ENCODE peak calls at places on chromosome 3, in eight cellular contexts. One of them, this sample, is unnamed.

GRCh38 chr3:159253860-159254259 is 452.0 kb downstream of the MFSD1 start:
- DNase-seq in activated CD8-positive, alpha-beta memory T cell treated with anti-CD3 and anti-CD28 coated beads, Interleukin-2, amount 50 U/mL, for 4 hours: no peak
- DNase-seq in EL: no peak
- DNase-seq in NCI-H460: no peak
- DNase-seq in substantia nigra: no peak
- DNase-seq in uterus: no peak
- DNase-seq in GM10248: no peak
- DNase-seq in left lobe of liver: no peak
- DNase-seq in this sample: no peak

GRCh38 chr3:57059416-57059815 is 1.0 kb upstream of the SPATA12 start:
- DNase-seq in NCI-H460: no peak
- DNase-seq in substantia nigra: no peak
- DNase-seq in uterus: no peak
- DNase-seq in left lobe of liver: no peak
- DNase-seq in EL: peak
- DNase-seq in GM10248: no peak
- DNase-seq in activated CD8-positive, alpha-beta memory T cell treated with anti-CD3 and anti-CD28 coated beads, Interleukin-2, amount 50 U/mL, for 4 hours: no peak
- DNase-seq in this sample: no peak

GRCh38 chr3:4562595-4562994 is 69.4 kb downstream of the ITPR1 start:
- DNase-seq in activated CD8-positive, alpha-beta memory T cell treated with anti-CD3 and anti-CD28 coated beads, Interleukin-2, amount 50 U/mL, for 4 hours: no peak
- DNase-seq in GM10248: no peak
- DNase-seq in left lobe of liver: no peak
- DNase-seq in EL: no peak
- DNase-seq in substantia nigra: no peak
- DNase-seq in uterus: no peak
- DNase-seq in NCI-H460: no peak
- DNase-seq in this sample: no peak

GRCh38 chr3:23877324-23877980 is 39.3 kb downstream of the NKIRAS1 start:
- DNase-seq in activated CD8-positive, alpha-beta memory T cell treated with anti-CD3 and anti-CD28 coated beads, Interleukin-2, amount 50 U/mL, for 4 hours: no peak
- DNase-seq in substantia nigra: no peak
- DNase-seq in left lobe of liver: no peak
- DNase-seq in EL: peak
- DNase-seq in GM10248: no peak
- DNase-seq in uterus: peak
- DNase-seq in NCI-H460: peak
- DNase-seq in this sample: no peak

GRCh38 chr3:183541235-183541655 is 14.3 kb downstream of the KLHL6 start:
- DNase-seq in EL: no peak
- DNase-seq in activated CD8-positive, alpha-beta memory T cell treated with anti-CD3 and anti-CD28 coated beads, Interleukin-2, amount 50 U/mL, for 4 hours: no peak
- DNase-seq in GM10248: no peak
- DNase-seq in left lobe of liver: no peak
- DNase-seq in NCI-H460: no peak
- DNase-seq in substantia nigra: no peak
- DNase-seq in uterus: no peak
- DNase-seq in this sample: no peak

GRCh38 chr3:48634661-48635221 is 520 bp downstream of the SLC26A6 start:
- DNase-seq in GM10248: peak
- DNase-seq in NCI-H460: no peak
- DNase-seq in activated CD8-positive, alpha-beta memory T cell treated with anti-CD3 and anti-CD28 coated beads, Interleukin-2, amount 50 U/mL, for 4 hours: peak
- DNase-seq in uterus: peak
- DNase-seq in left lobe of liver: peak
- DNase-seq in EL: peak
- DNase-seq in substantia nigra: no peak
- DNase-seq in this sample: peak

GRCh38 chr3:52039846-52040245 is 16.5 kb downstream of the DUSP7 start:
- DNase-seq in EL: no peak
- DNase-seq in left lobe of liver: peak
- DNase-seq in substantia nigra: peak
- DNase-seq in activated CD8-positive, alpha-beta memory T cell treated with anti-CD3 and anti-CD28 coated beads, Interleukin-2, amount 50 U/mL, for 4 hours: no peak
- DNase-seq in uterus: no peak
- DNase-seq in GM10248: no peak
- DNase-seq in NCI-H460: peak
- DNase-seq in this sample: no peak

GRCh38 chr3:32399030-32399620 is 7.5 kb downstream of the CMTM7 start:
- DNase-seq in uterus: no peak
- DNase-seq in activated CD8-positive, alpha-beta memory T cell treated with anti-CD3 and anti-CD28 coated beads, Interleukin-2, amount 50 U/mL, for 4 hours: no peak
- DNase-seq in left lobe of liver: no peak
- DNase-seq in GM10248: peak
- DNase-seq in NCI-H460: peak
- DNase-seq in EL: peak
- DNase-seq in substantia nigra: no peak
- DNase-seq in this sample: no peak

GRCh38 chr3:47392933-47393332 is 12.1 kb downstream of the PTPN23 start:
- DNase-seq in substantia nigra: no peak
- DNase-seq in activated CD8-positive, alpha-beta memory T cell treated with anti-CD3 and anti-CD28 coated beads, Interleukin-2, amount 50 U/mL, for 4 hours: no peak
- DNase-seq in NCI-H460: no peak
- DNase-seq in EL: no peak
- DNase-seq in left lobe of liver: no peak
- DNase-seq in GM10248: no peak
- DNase-seq in uterus: no peak
- DNase-seq in this sample: no peak

GRCh38 chr3:162996368-162996767 is 1499.8 kb downstream of the OTOL1 start:
- DNase-seq in GM10248: no peak
- DNase-seq in uterus: no peak
- DNase-seq in EL: no peak
- DNase-seq in activated CD8-positive, alpha-beta memory T cell treated with anti-CD3 and anti-CD28 coated beads, Interleukin-2, amount 50 U/mL, for 4 hours: no peak
- DNase-seq in NCI-H460: no peak
- DNase-seq in substantia nigra: no peak
- DNase-seq in left lobe of liver: no peak
- DNase-seq in this sample: no peak

GRCh38 chr3:173396191-173397041 is 1.1 kb upstream of the NLGN1 start:
- DNase-seq in left lobe of liver: no peak
- DNase-seq in GM10248: peak
- DNase-seq in NCI-H460: no peak
- DNase-seq in EL: peak
- DNase-seq in uterus: no peak
- DNase-seq in substantia nigra: no peak
- DNase-seq in activated CD8-positive, alpha-beta memory T cell treated with anti-CD3 and anti-CD28 coated beads, Interleukin-2, amount 50 U/mL, for 4 hours: no peak
- DNase-seq in this sample: no peak

GRCh38 chr3:40287248-40287647 is 22.3 kb upstream of the EIF1B start:
- DNase-seq in NCI-H460: no peak
- DNase-seq in activated CD8-positive, alpha-beta memory T cell treated with anti-CD3 and anti-CD28 coated beads, Interleukin-2, amount 50 U/mL, for 4 hours: no peak
- DNase-seq in EL: no peak
- DNase-seq in uterus: no peak
- DNase-seq in substantia nigra: no peak
- DNase-seq in GM10248: no peak
- DNase-seq in left lobe of liver: no peak
- DNase-seq in this sample: no peak

GRCh38 chr3:49009391-49009790 is 2.2 kb downstream of the WDR6 start:
- DNase-seq in left lobe of liver: no peak
- DNase-seq in substantia nigra: no peak
- DNase-seq in uterus: no peak
- DNase-seq in activated CD8-positive, alpha-beta memory T cell treated with anti-CD3 and anti-CD28 coated beads, Interleukin-2, amount 50 U/mL, for 4 hours: no peak
- DNase-seq in NCI-H460: no peak
- DNase-seq in GM10248: no peak
- DNase-seq in EL: no peak
- DNase-seq in this sample: no peak

GRCh38 chr3:184540777-184541681 is 20.6 kb upstream of the EPHB3 start:
- DNase-seq in substantia nigra: no peak
- DNase-seq in NCI-H460: peak
- DNase-seq in activated CD8-positive, alpha-beta memory T cell treated with anti-CD3 and anti-CD28 coated beads, Interleukin-2, amount 50 U/mL, for 4 hours: peak
- DNase-seq in GM10248: peak
- DNase-seq in EL: peak
- DNase-seq in uterus: no peak
- DNase-seq in left lobe of liver: peak
- DNase-seq in this sample: peak

GRCh38 chr3:185734725-185735096 is 90.1 kb downstream of the IGF2BP2 start:
- DNase-seq in substantia nigra: no peak
- DNase-seq in left lobe of liver: no peak
- DNase-seq in uterus: no peak
- DNase-seq in activated CD8-positive, alpha-beta memory T cell treated with anti-CD3 and anti-CD28 coated beads, Interleukin-2, amount 50 U/mL, for 4 hours: no peak
- DNase-seq in EL: no peak
- DNase-seq in GM10248: no peak
- DNase-seq in NCI-H460: no peak
- DNase-seq in this sample: no peak

GRCh38 chr3:141740349-141740748 is 2.3 kb downstream of the RNF7 start:
- DNase-seq in substantia nigra: no peak
- DNase-seq in GM10248: no peak
- DNase-seq in NCI-H460: no peak
- DNase-seq in activated CD8-positive, alpha-beta memory T cell treated with anti-CD3 and anti-CD28 coated beads, Interleukin-2, amount 50 U/mL, for 4 hours: no peak
- DNase-seq in EL: no peak
- DNase-seq in uterus: no peak
- DNase-seq in left lobe of liver: no peak
- DNase-seq in this sample: no peak

GRCh38 chr3:195468841-195469240 is 26.0 kb upstream of the ACAP2 start:
- DNase-seq in EL: no peak
- DNase-seq in left lobe of liver: no peak
- DNase-seq in activated CD8-positive, alpha-beta memory T cell treated with anti-CD3 and anti-CD28 coated beads, Interleukin-2, amount 50 U/mL, for 4 hours: no peak
- DNase-seq in NCI-H460: no peak
- DNase-seq in uterus: no peak
- DNase-seq in substantia nigra: no peak
- DNase-seq in GM10248: no peak
- DNase-seq in this sample: no peak

GRCh38 chr3:160735801-160736200 is 20.2 kb upstream of the PPM1L start:
- DNase-seq in uterus: no peak
- DNase-seq in activated CD8-positive, alpha-beta memory T cell treated with anti-CD3 and anti-CD28 coated beads, Interleukin-2, amount 50 U/mL, for 4 hours: no peak
- DNase-seq in NCI-H460: no peak
- DNase-seq in substantia nigra: no peak
- DNase-seq in EL: no peak
- DNase-seq in left lobe of liver: peak
- DNase-seq in GM10248: no peak
- DNase-seq in this sample: no peak

GRCh38 chr3:14818804-14819500 is at the start of gene FGD5:
- DNase-seq in left lobe of liver: no peak
- DNase-seq in activated CD8-positive, alpha-beta memory T cell treated with anti-CD3 and anti-CD28 coated beads, Interleukin-2, amount 50 U/mL, for 4 hours: no peak
- DNase-seq in EL: no peak
- DNase-seq in uterus: no peak
- DNase-seq in GM10248: no peak
- DNase-seq in substantia nigra: no peak
- DNase-seq in NCI-H460: no peak
- DNase-seq in this sample: no peak

GRCh38 chr3:62414786-62415185 is 41.4 kb upstream of the FEZF2 start:
- DNase-seq in GM10248: no peak
- DNase-seq in left lobe of liver: no peak
- DNase-seq in EL: no peak
- DNase-seq in NCI-H460: no peak
- DNase-seq in substantia nigra: no peak
- DNase-seq in activated CD8-positive, alpha-beta memory T cell treated with anti-CD3 and anti-CD28 coated beads, Interleukin-2, amount 50 U/mL, for 4 hours: no peak
- DNase-seq in uterus: no peak
- DNase-seq in this sample: no peak

GRCh38 chr3:9808345-9809037 is 1.6 kb upstream of the TTLL3 start:
- DNase-seq in activated CD8-positive, alpha-beta memory T cell treated with anti-CD3 and anti-CD28 coated beads, Interleukin-2, amount 50 U/mL, for 4 hours: peak
- DNase-seq in EL: peak
- DNase-seq in uterus: no peak
- DNase-seq in left lobe of liver: no peak
- DNase-seq in substantia nigra: no peak
- DNase-seq in GM10248: peak
- DNase-seq in NCI-H460: peak
- DNase-seq in this sample: peak

GRCh38 chr3:69890094-69890493 is 109.4 kb upstream of the SAMMSON start:
- DNase-seq in EL: peak
- DNase-seq in left lobe of liver: no peak
- DNase-seq in GM10248: no peak
- DNase-seq in activated CD8-positive, alpha-beta memory T cell treated with anti-CD3 and anti-CD28 coated beads, Interleukin-2, amount 50 U/mL, for 4 hours: no peak
- DNase-seq in uterus: no peak
- DNase-seq in substantia nigra: no peak
- DNase-seq in NCI-H460: no peak
- DNase-seq in this sample: no peak

GRCh38 chr3:60146121-60146520 is 1096.3 kb upstream of the CFAP20DC start:
- DNase-seq in activated CD8-positive, alpha-beta memory T cell treated with anti-CD3 and anti-CD28 coated beads, Interleukin-2, amount 50 U/mL, for 4 hours: no peak
- DNase-seq in left lobe of liver: no peak
- DNase-seq in GM10248: no peak
- DNase-seq in substantia nigra: no peak
- DNase-seq in uterus: no peak
- DNase-seq in EL: no peak
- DNase-seq in NCI-H460: no peak
- DNase-seq in this sample: no peak

GRCh38 chr3:50388021-50388719 is 28.8 kb upstream of the TMEM115 start:
- DNase-seq in EL: no peak
- DNase-seq in activated CD8-positive, alpha-beta memory T cell treated with anti-CD3 and anti-CD28 coated beads, Interleukin-2, amount 50 U/mL, for 4 hours: no peak
- DNase-seq in uterus: no peak
- DNase-seq in NCI-H460: peak
- DNase-seq in substantia nigra: no peak
- DNase-seq in left lobe of liver: no peak
- DNase-seq in GM10248: no peak
- DNase-seq in this sample: no peak

This sample was measured in effector memory CD4-positive, alpha-beta T cell.